ENCODE peak calls at places on chromosomes 12 and 14, in five cellular contexts. K, R, S, D and J are unnamed samples.

GRCh38 chr12:64824500-64825142 is at the start of gene TBC1D30:
- DNase-seq in R (peak), S (peak), D (peak), K (no peak), J (no peak)

GRCh38 chr12:23209793-23210192 is 584.8 kb downstream of the ETNK1 start:
- DNase-seq in R (no peak), K (no peak), D (no peak), S (no peak), J (no peak)

GRCh38 chr12:101039848-101040531 is 170.0 kb downstream of the SLC5A8 start:
- DNase-seq in K (peak), S (no peak), D (no peak), R (no peak), J (no peak)

GRCh38 chr12:7156259-7157197 is 26.4 kb downstream of the CLSTN3 start:
- DNase-seq in K (no peak), S (peak), R (no peak), D (no peak), J (no peak)

GRCh38 chr12:25653487-25654175 is 100.5 kb upstream of the LMNTD1 start:
- DNase-seq in R (no peak), D (no peak), S (no peak), K (no peak), J (no peak)

GRCh38 chr12:89160716-89161123 is 191.6 kb downstream of the DUSP6 start:
- DNase-seq in K (no peak), D (no peak), S (peak), R (peak), J (no peak)

GRCh38 chr12:117875652-117876491 is 92.9 kb downstream of the KSR2 start:
- DNase-seq in D (peak), K (no peak), S (no peak), R (no peak), J (peak)

GRCh38 chr14:67762051-67762450 is 54.3 kb downstream of the ZFYVE26 start:
- DNase-seq in K (no peak), R (no peak), D (no peak), S (no peak), J (no peak)

GRCh38 chr14:35855886-35856481 is 29.8 kb downstream of the BRMS1L start:
- DNase-seq in D (no peak), S (no peak), R (no peak), K (no peak), J (no peak)

GRCh38 chr14:39102265-39102968 is 618 bp downstream of the SEC23A start:
- DNase-seq in D (no peak), S (peak), K (peak), R (peak), J (no peak)

GRCh38 chr12:26434299-26434915 is 239.0 kb downstream of the SSPN start:
- DNase-seq in S (peak), K (peak), R (peak), D (peak), J (no peak)

GRCh38 chr12:78060186-78060585 is 229.5 kb downstream of the NAV3 start:
- DNase-seq in D (no peak), K (peak), S (peak), R (no peak), J (no peak)

GRCh38 chr12:25054783-25055144 is 105.9 kb upstream of the BCAT1 start:
- DNase-seq in S (no peak), R (no peak), D (no peak), K (no peak), J (peak)

GRCh38 chr12:24754690-24755638 is 193.9 kb downstream of the BCAT1 start:
- DNase-seq in R (no peak), S (peak), D (no peak), K (peak), J (no peak)

GRCh38 chr14:92252291-92252690 is 70.7 kb upstream of the SLC24A4 start:
- DNase-seq in K (no peak), R (no peak), D (no peak), S (no peak), J (no peak)

GRCh38 chr12:69007858-69008314 is 74.9 kb upstream of the CPM start:
- DNase-seq in R (peak), D (no peak), K (no peak), S (no peak), J (no peak)

GRCh38 chr14:90438841-90439240 is 42.0 kb downstream of the CALM1 start:
- DNase-seq in D (no peak), K (no peak), S (no peak), R (no peak), J (no peak)